ENCODE peak calls at places on chromosomes 3 and 15, in five cellular contexts. Q is HepG2, U is K562, A is GM12878, N is H1. B is an unnamed sample.
A peak's percentile ranks its signal among the peaks of the same experiment; 100 is the strongest.

GRCh38 chr3:23600178-23600577 is 205.6 kb upstream of the UBE2E1 start:
- DNase-seq in Q (no peak), U (no peak), A (no peak), N (no peak), B (no peak)

GRCh38 chr3:104992618-104993017 is 374.1 kb upstream of the ALCAM start:
- DNase-seq in Q (no peak), U (no peak), A (no peak), N (no peak), B (no peak)

GRCh38 chr3:122079524-122079923 is 24.4 kb downstream of the CD86 start:
- DNase-seq in Q (no peak), U (no peak), A (no peak), N (no peak), B (no peak)

GRCh38 chr15:57502116-57502515 is 89.6 kb upstream of the MYZAP start:
- DNase-seq in Q (no peak), U (no peak), A (no peak), N (no peak), B (no peak)

GRCh38 chr3:55327131-55327920 is 159.8 kb downstream of the WNT5A start:
- DNase-seq in Q (no peak), U (no peak), A (no peak), N (no peak), B (no peak)

GRCh38 chr3:58237238-58237939 is at the start of gene ABHD6:
- DNase-seq in Q (peak; percentile 40), U (peak; percentile 74), A (no peak), N (no peak), B (peak; percentile 33)

GRCh38 chr15:38961886-38962285 is 397.3 kb upstream of the RASGRP1 start:
- DNase-seq in Q (no peak), U (no peak), A (no peak), N (no peak), B (no peak)

GRCh38 chr3:43792904-43793303 is 102.2 kb downstream of the ABHD5 start:
- DNase-seq in Q (no peak), U (no peak), A (no peak), N (no peak), B (no peak)

GRCh38 chr15:80246425-80246894 is 5.6 kb downstream of the CTXND1 start:
- DNase-seq in Q (peak; percentile 89), U (no peak), A (no peak), N (no peak), B (no peak)

GRCh38 chr3:172367205-172368105 is 80.8 kb downstream of the GHSR start:
- DNase-seq in Q (no peak), U (peak; percentile 28), A (no peak), N (no peak), B (no peak)

DNA sequence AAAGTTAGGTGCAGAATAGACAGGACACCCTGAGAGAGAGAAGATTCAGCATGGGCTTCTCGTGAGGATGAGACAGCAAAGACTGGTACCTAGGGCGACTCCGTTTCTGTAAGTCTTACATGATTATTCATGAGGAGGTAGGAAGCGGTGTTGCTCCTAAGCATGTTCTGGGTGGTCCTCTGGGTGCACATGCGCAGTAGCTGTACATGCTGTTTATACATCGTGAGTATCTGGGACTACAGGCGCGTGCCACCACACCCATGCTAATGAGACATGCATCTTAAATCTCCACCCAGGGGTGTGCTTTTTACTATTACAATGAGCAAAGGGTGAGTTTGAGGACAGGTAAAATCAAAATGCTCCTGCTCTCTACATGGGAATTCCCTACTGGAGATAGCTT is 12.3 kb downstream of the ALPK3 start:
- DNase-seq in Q (no peak), U (peak; percentile 77), A (no peak), N (no peak), B (no peak)
- TF ChIP-seq SP1 in Q (no peak), U (no peak), A (no peak), N (no peak), B (no peak)

GRCh38 chr15:45184562-45185041 is 3.2 kb downstream of the SHF start:
- DNase-seq in Q (no peak), U (no peak), A (no peak), N (no peak), B (no peak)
- TF ChIP-seq EZH2 in Q (no peak), U (no peak), A (no peak), N (no peak), B (no peak)

GRCh38 chr3:152061296-152061695 is 187.9 kb downstream of the SUCNR1 start:
- DNase-seq in Q (no peak), U (no peak), A (no peak), N (no peak), B (no peak)
- TF ChIP-seq SP1 in Q (no peak), U (no peak), A (no peak), N (no peak), B (no peak)

GRCh38 chr3:42653560-42654330 is at the start of gene ZBTB47:
- DNase-seq in Q (no peak), U (peak; percentile 46), A (no peak), N (no peak), B (no peak)
- TF ChIP-seq EZH2 in Q (no peak), U (no peak), A (no peak), N (no peak), B (no peak)

DNA sequence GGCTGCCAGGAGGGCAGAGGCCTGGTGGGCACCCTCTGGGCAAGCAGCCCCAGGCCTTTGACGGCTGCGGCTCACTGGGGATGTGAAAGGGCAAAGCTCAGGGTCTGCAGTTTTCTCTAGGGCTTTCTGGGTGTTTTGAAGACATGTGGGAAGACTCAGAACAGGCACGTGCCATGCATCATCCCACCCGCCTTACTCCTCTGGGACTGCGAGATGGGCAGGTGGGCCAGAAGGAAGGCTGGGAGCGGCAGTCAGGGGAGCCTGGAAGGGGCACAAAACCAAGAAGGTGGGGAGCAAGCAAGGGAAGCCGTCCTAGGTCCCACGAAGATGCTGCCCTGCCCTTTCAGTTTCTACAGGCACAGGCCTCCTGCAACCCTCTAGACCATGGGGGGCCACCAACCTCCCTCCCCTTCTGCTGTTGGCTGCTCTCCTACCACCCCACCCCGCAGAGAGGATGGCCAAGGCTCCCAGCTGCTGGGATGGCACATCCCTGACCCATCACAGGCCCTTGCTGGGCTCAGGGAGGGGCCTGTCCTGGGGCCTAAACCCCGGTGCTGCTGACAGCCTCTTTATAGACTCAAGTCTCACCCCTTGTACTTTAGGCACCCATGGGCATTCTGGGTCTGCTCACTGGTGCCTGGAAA is 71.8 kb upstream of the CTSH start:
- DNase-seq in Q (no peak), U (no peak), A (no peak), N (no peak), B (no peak)
- TF ChIP-seq SP1 in Q (no peak), U (no peak), A (no peak), N (no peak), B (no peak)

GRCh38 chr3:12991481-12991837 is 81.8 kb downstream of the IQSEC1 start:
- DNase-seq in Q (no peak), U (no peak), A (no peak), N (no peak), B (no peak)

GRCh38 chr3:12993022-12993622 is 80.1 kb downstream of the IQSEC1 start:
- DNase-seq in Q (peak; percentile 39), U (peak; percentile 46), A (no peak), N (peak; percentile 36), B (no peak)

GRCh38 chr3:12993623-12994356 is 79.4 kb downstream of the IQSEC1 start:
- DNase-seq in Q (no peak), U (peak; percentile 66), A (no peak), N (no peak), B (no peak)

GRCh38 chr3:12991861-12992281 is 81.4 kb downstream of the IQSEC1 start:
- DNase-seq in Q (peak; percentile 49), U (no peak), A (no peak), N (no peak), B (no peak)

GRCh38 chr3:12992629-12993021 is 80.6 kb downstream of the IQSEC1 start:
- DNase-seq in Q (peak; percentile 81), U (peak; percentile 43), A (no peak), N (no peak), B (no peak)
- TF ChIP-seq EZH2 in Q (no peak), U (no peak), A (no peak), N (no peak), B (no peak)